ENCODE peak calls at places on chromosomes 2 and 18, in eight cellular contexts. Q, E, A, R, K, S, B and T are unnamed samples.
A peak's percentile ranks its signal among the peaks of the same experiment; 100 is the strongest.

GRCh38 chr2:217010173-217010572 is 150.3 kb upstream of the TNP1 start:
- DNase-seq in Q (no peak), E (no peak), A (no peak), R (no peak), K (no peak), S (no peak), B (no peak), T (no peak)

GRCh38 chr2:20822535-20823490 is at the start of gene LDAH:
- DNase-seq in Q (peak; percentile 84), E (peak; percentile 94), A (peak; percentile 84), R (peak; percentile 76), K (peak; percentile 75), S (peak; percentile 97), B (peak; percentile 95), T (peak; percentile 96)

GRCh38 chr18:5895300-5895885 is at the start of gene TMEM200C:
- DNase-seq in Q (no peak), E (peak; percentile 45), A (no peak), R (no peak), K (no peak), S (peak; percentile 60), B (peak; percentile 69), T (no peak)

GRCh38 chr2:197707316-197708213 is 2.4 kb downstream of the MARS2 start:
- DNase-seq in Q (peak; percentile 56), E (peak; percentile 51), A (peak; percentile 65), R (no peak), K (no peak), S (peak; percentile 42), B (no peak), T (no peak)

GRCh38 chr2:136361521-136361920 is 243.6 kb upstream of the CXCR4 start:
- DNase-seq in Q (no peak), E (no peak), A (no peak), R (no peak), K (no peak), S (peak; percentile 47), B (no peak), T (no peak)

GRCh38 chr2:99615247-99615771 is 125.5 kb upstream of the REV1 start:
- DNase-seq in Q (peak; percentile 23), E (peak; percentile 44), A (no peak), R (no peak), K (no peak), S (peak; percentile 8), B (no peak), T (no peak)

GRCh38 chr2:165794520-165794882 is 454 bp upstream of the GALNT3 start:
- DNase-seq in Q (peak; percentile 73), E (no peak), A (peak; percentile 26), R (peak; percentile 33), K (peak; percentile 50), S (peak; percentile 55), B (peak; percentile 40), T (no peak)

GRCh38 chr2:108414256-108414876 is 34.6 kb upstream of the GCC2 start:
- DNase-seq in Q (no peak), E (no peak), A (no peak), R (no peak), K (no peak), S (no peak), B (no peak), T (no peak)

GRCh38 chr2:62382757-62383156 is 123.2 kb downstream of the TMEM17 start:
- DNase-seq in Q (peak; percentile 65), E (peak; percentile 39), A (peak; percentile 13), R (no peak), K (no peak), S (no peak), B (no peak), T (no peak)

GRCh38 chr18:23981369-23981768 is 33.2 kb upstream of the TTC39C start:
- DNase-seq in Q (no peak), E (peak; percentile 96), A (no peak), R (no peak), K (no peak), S (no peak), B (no peak), T (no peak)

GRCh38 chr2:233413046-233413445 is 58.8 kb downstream of the DGKD start:
- DNase-seq in Q (peak; percentile 49), E (no peak), A (peak; percentile 21), R (no peak), K (no peak), S (no peak), B (no peak), T (no peak)

GRCh38 chr18:50594931-50595330 is 35.0 kb downstream of the MAPK4 start:
- DNase-seq in Q (no peak), E (no peak), A (no peak), R (no peak), K (no peak), S (no peak), B (no peak), T (no peak)

GRCh38 chr2:43021791-43022500 is 204.5 kb downstream of the ZFP36L2 start:
- DNase-seq in Q (no peak), E (no peak), A (no peak), R (no peak), K (no peak), S (no peak), B (no peak), T (no peak)

GRCh38 chr2:191167766-191168165 is 17.0 kb upstream of the STAT4 start:
- DNase-seq in Q (peak; percentile 87), E (no peak), A (peak; percentile 98), R (no peak), K (no peak), S (no peak), B (no peak), T (no peak)

GRCh38 chr2:25566694-25567093 is 106.7 kb downstream of the DTNB start:
- DNase-seq in Q (no peak), E (no peak), A (peak; percentile 9), R (no peak), K (no peak), S (no peak), B (no peak), T (no peak)

GRCh38 chr2:39913648-39914456 is 134.8 kb upstream of the THUMPD2 start:
- DNase-seq in Q (peak; percentile 77), E (peak; percentile 63), A (peak; percentile 84), R (no peak), K (no peak), S (peak; percentile 68), B (no peak), T (no peak)

GRCh38 chr18:63162271-63163014 is 157.1 kb downstream of the BCL2 start:
- DNase-seq in Q (peak; percentile 21), E (no peak), A (peak; percentile 76), R (no peak), K (peak; percentile 17), S (no peak), B (no peak), T (no peak)

GRCh38 chr2:112869258-112869842 is 32.8 kb upstream of the IL1B start:
- DNase-seq in Q (peak; percentile 93), E (peak; percentile 42), A (peak; percentile 87), R (peak; percentile 7), K (no peak), S (peak; percentile 76), B (peak; percentile 57), T (no peak)

GRCh38 chr2:199441759-199442158 is 16.0 kb downstream of the SATB2 start:
- DNase-seq in Q (no peak), E (no peak), A (no peak), R (no peak), K (no peak), S (no peak), B (no peak), T (no peak)

GRCh38 chr2:128320609-128321420 is 2.1 kb upstream of the HS6ST1 start:
- DNase-seq in Q (no peak), E (no peak), A (no peak), R (no peak), K (no peak), S (no peak), B (no peak), T (no peak)

GRCh38 chr2:106144621-106145331 is 49.3 kb downstream of the UXS1 start:
- DNase-seq in Q (no peak), E (no peak), A (no peak), R (no peak), K (peak; percentile 35), S (no peak), B (no peak), T (no peak)

GRCh38 chr2:54528311-54528945 is 72.3 kb downstream of the SPTBN1 start:
- DNase-seq in Q (peak; percentile 50), E (peak; percentile 26), A (peak; percentile 70), R (no peak), K (no peak), S (no peak), B (no peak), T (no peak)

GRCh38 chr2:200786826-200787225 is 24.9 kb upstream of the BZW1 start:
- DNase-seq in Q (peak; percentile 88), E (no peak), A (peak; percentile 67), R (no peak), K (no peak), S (no peak), B (no peak), T (no peak)

GRCh38 chr18:5440297-5440696 is 103.5 kb downstream of the EPB41L3 start:
- DNase-seq in Q (no peak), E (no peak), A (peak; percentile 29), R (no peak), K (no peak), S (no peak), B (no peak), T (no peak)

GRCh38 chr18:62716679-62717058 is 1.3 kb downstream of the PHLPP1 start:
- DNase-seq in Q (peak; percentile 46), E (peak; percentile 45), A (peak; percentile 8), R (peak; percentile 6), K (peak; percentile 45), S (peak; percentile 57), B (peak; percentile 56), T (no peak)

GRCh38 chr2:199973703-199974102 is 18.3 kb downstream of the MAIP1 start:
- DNase-seq in Q (peak; percentile 41), E (peak; percentile 54), A (peak; percentile 74), R (no peak), K (no peak), S (peak; percentile 34), B (no peak), T (no peak)

GRCh38 chr2:127591221-127591923 is 54.6 kb upstream of the GPR17 start:
- DNase-seq in Q (peak; percentile 72), E (peak; percentile 55), A (peak; percentile 58), R (peak; percentile 59), K (no peak), S (peak; percentile 45), B (peak; percentile 64), T (peak; percentile 85)

GRCh38 chr2:86038291-86039081 is 67.2 kb downstream of the POLR1A start:
- DNase-seq in Q (peak; percentile 13), E (no peak), A (peak; percentile 86), R (peak; percentile 36), K (peak; percentile 81), S (no peak), B (no peak), T (peak; percentile 80)

GRCh38 chr2:108535380-108535677 is 1.1 kb downstream of the LIMS1 start:
- DNase-seq in Q (no peak), E (no peak), A (peak; percentile 56), R (no peak), K (no peak), S (no peak), B (no peak), T (no peak)

GRCh38 chr2:136057802-136058140 is 60.2 kb downstream of the CXCR4 start:
- DNase-seq in Q (no peak), E (no peak), A (no peak), R (no peak), K (no peak), S (no peak), B (no peak), T (no peak)

GRCh38 chr2:149861034-149861433 is 273.5 kb upstream of the MMADHC start:
- DNase-seq in Q (no peak), E (no peak), A (no peak), R (no peak), K (no peak), S (no peak), B (no peak), T (no peak)

GRCh38 chr2:7915302-7916200 is 766.3 kb upstream of the ID2 start:
- DNase-seq in Q (peak; percentile 21), E (peak; percentile 67), A (peak; percentile 50), R (no peak), K (no peak), S (no peak), B (no peak), T (no peak)

GRCh38 chr2:20916604-20917286 is 93.8 kb upstream of the LDAH start:
- DNase-seq in Q (peak; percentile 50), E (no peak), A (peak; percentile 25), R (no peak), K (no peak), S (no peak), B (no peak), T (peak; percentile 72)

GRCh38 chr2:196601430-196602306 is 37.8 kb upstream of the CCDC150 start:
- DNase-seq in Q (peak; percentile 98), E (peak; percentile 89), A (peak; percentile 95), R (no peak), K (no peak), S (no peak), B (no peak), T (no peak)